ENCODE peak calls at places on chromosomes 4 and X, in ten cellular contexts. One of them, this sample, is unnamed.

GRCh38 chr4:155392486-155393184 is 15.9 kb upstream of the MAP9 start:
- DNase-seq in heart left ventricle: no peak
- DNase-seq in ovary: no peak
- DNase-seq in endothelial cell of umbilical vein: no peak
- DNase-seq in HCT116: peak; percentile 61
- DNase-seq in K562: no peak
- DNase-seq in suprapubic skin: no peak
- DNase-seq in IMR-90: peak; percentile 84
- DNase-seq in Peyer's patch: no peak
- DNase-seq in stomach: no peak
- DNase-seq in this sample: no peak

GRCh38 chr4:93467484-93468155 is 360.9 kb upstream of the ATOH1 start:
- DNase-seq in heart left ventricle: no peak
- DNase-seq in ovary: no peak
- DNase-seq in endothelial cell of umbilical vein: no peak
- DNase-seq in HCT116: no peak
- DNase-seq in K562: no peak
- DNase-seq in suprapubic skin: no peak
- DNase-seq in IMR-90: no peak
- DNase-seq in Peyer's patch: no peak
- DNase-seq in stomach: no peak
- DNase-seq in this sample: no peak

GRCh38 chr4:154485127-154485773 is 6.3 kb downstream of the DCHS2 start:
- DNase-seq in heart left ventricle: no peak
- DNase-seq in ovary: no peak
- DNase-seq in endothelial cell of umbilical vein: no peak
- DNase-seq in HCT116: no peak
- DNase-seq in K562: peak; percentile 45
- DNase-seq in suprapubic skin: no peak
- DNase-seq in IMR-90: no peak
- DNase-seq in Peyer's patch: no peak
- DNase-seq in stomach: no peak
- DNase-seq in this sample: no peak

GRCh38 chr4:93788712-93789111 is 39.8 kb upstream of the ATOH1 start:
- DNase-seq in heart left ventricle: no peak
- DNase-seq in ovary: no peak
- DNase-seq in endothelial cell of umbilical vein: peak; percentile 22
- DNase-seq in HCT116: peak; percentile 43
- DNase-seq in K562: peak; percentile 8
- DNase-seq in suprapubic skin: no peak
- DNase-seq in IMR-90: peak; percentile 10
- DNase-seq in Peyer's patch: no peak
- DNase-seq in stomach: no peak
- DNase-seq in this sample: no peak

GRCh38 chr4:108484187-108484586 is 136.2 kb upstream of the RPL34 start:
- DNase-seq in heart left ventricle: no peak
- DNase-seq in ovary: no peak
- DNase-seq in endothelial cell of umbilical vein: no peak
- DNase-seq in HCT116: no peak
- DNase-seq in K562: no peak
- DNase-seq in suprapubic skin: no peak
- DNase-seq in IMR-90: no peak
- DNase-seq in Peyer's patch: no peak
- DNase-seq in stomach: no peak
- DNase-seq in this sample: no peak

GRCh38 chrX:132614297-132614696 is 125.5 kb upstream of the MBNL3 start:
- DNase-seq in heart left ventricle: no peak
- DNase-seq in ovary: no peak
- DNase-seq in endothelial cell of umbilical vein: no peak
- DNase-seq in HCT116: no peak
- DNase-seq in K562: peak; percentile 3
- DNase-seq in suprapubic skin: no peak
- DNase-seq in IMR-90: no peak
- DNase-seq in Peyer's patch: no peak
- DNase-seq in stomach: no peak
- DNase-seq in this sample: no peak

GRCh38 chrX:57918750-57919436 is 8.6 kb upstream of the ZXDA start:
- DNase-seq in heart left ventricle: no peak
- DNase-seq in ovary: no peak
- DNase-seq in endothelial cell of umbilical vein: peak; percentile 30
- DNase-seq in HCT116: peak; percentile 26
- DNase-seq in K562: peak; percentile 22
- DNase-seq in suprapubic skin: no peak
- DNase-seq in IMR-90: peak; percentile 17
- DNase-seq in Peyer's patch: no peak
- DNase-seq in stomach: peak; percentile 32
- DNase-seq in this sample: peak; percentile 70

GRCh38 chrX:24870143-24870542 is 145.6 kb downstream of the ARX start:
- DNase-seq in heart left ventricle: no peak
- DNase-seq in ovary: no peak
- DNase-seq in endothelial cell of umbilical vein: no peak
- DNase-seq in HCT116: no peak
- DNase-seq in K562: no peak
- DNase-seq in suprapubic skin: no peak
- DNase-seq in IMR-90: peak; percentile 67
- DNase-seq in Peyer's patch: no peak
- DNase-seq in stomach: no peak
- DNase-seq in this sample: no peak

GRCh38 chr4:99612281-99612680 is 37.7 kb downstream of the MTTP start:
- DNase-seq in heart left ventricle: no peak
- DNase-seq in ovary: no peak
- DNase-seq in endothelial cell of umbilical vein: no peak
- DNase-seq in HCT116: no peak
- DNase-seq in K562: no peak
- DNase-seq in suprapubic skin: no peak
- DNase-seq in IMR-90: no peak
- DNase-seq in Peyer's patch: no peak
- DNase-seq in stomach: no peak
- DNase-seq in this sample: no peak

GRCh38 chr4:22428441-22428840 is 87.4 kb downstream of the ADGRA3 start:
- DNase-seq in heart left ventricle: no peak
- DNase-seq in ovary: no peak
- DNase-seq in endothelial cell of umbilical vein: no peak
- DNase-seq in HCT116: no peak
- DNase-seq in K562: no peak
- DNase-seq in suprapubic skin: no peak
- DNase-seq in IMR-90: no peak
- DNase-seq in Peyer's patch: no peak
- DNase-seq in stomach: no peak
- DNase-seq in this sample: no peak

GRCh38 chr4:15434086-15434485 is 6.3 kb downstream of the C1QTNF7 start:
- DNase-seq in heart left ventricle: no peak
- DNase-seq in ovary: no peak
- DNase-seq in endothelial cell of umbilical vein: no peak
- DNase-seq in HCT116: no peak
- DNase-seq in K562: no peak
- DNase-seq in suprapubic skin: no peak
- DNase-seq in IMR-90: no peak
- DNase-seq in Peyer's patch: no peak
- DNase-seq in stomach: no peak
- DNase-seq in this sample: no peak

DNA sequence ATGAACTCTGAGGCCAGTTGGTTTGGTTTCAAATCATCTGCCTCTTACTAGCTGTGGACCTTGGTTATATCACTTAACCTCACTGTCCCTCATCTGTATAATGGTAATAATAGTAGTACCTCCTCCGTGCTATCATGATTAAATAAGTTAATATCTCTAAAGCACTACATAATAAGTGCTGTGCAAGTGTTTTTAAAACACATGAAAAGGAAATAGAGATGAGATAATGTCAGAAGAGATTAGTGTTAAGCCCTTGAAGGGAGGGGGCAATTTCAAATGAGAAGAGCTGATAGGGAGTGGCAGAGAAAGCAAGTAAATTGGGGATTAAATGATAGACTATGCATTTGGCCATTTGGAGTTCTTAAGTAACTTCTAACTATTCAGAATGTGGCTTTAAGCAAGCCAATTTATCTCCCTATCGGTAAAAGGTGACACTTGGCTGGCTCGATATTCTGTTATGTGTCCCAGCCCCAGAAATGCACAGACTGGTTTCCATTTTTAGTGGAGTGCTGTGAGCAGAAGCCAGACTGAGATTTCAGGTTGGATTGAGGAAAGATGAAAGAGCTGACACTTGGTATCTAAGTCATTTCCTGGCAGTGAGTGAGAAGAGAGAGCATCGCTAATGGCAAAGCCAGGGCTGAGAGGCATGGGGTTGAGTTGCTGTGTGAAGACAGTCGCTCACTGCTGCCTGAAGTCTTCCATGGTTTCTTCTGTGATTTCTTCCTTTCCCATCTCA is 109.6 kb upstream of the LIMCH1 start:
- DNase-seq in heart left ventricle: no peak
- DNase-seq in ovary: no peak
- DNase-seq in endothelial cell of umbilical vein: peak; percentile 50
- DNase-seq in HCT116: no peak
- DNase-seq in K562: no peak
- DNase-seq in suprapubic skin: no peak
- DNase-seq in IMR-90: no peak
- DNase-seq in Peyer's patch: no peak
- DNase-seq in stomach: no peak
- DNase-seq in this sample: no peak
- H3K4me1 ChIP-seq in heart left ventricle: peaks cover 5% of the 10 kb centered on the region
- H3K4me1 ChIP-seq in ovary: no peaks in the 10 kb centered on the region
- H3K4me1 ChIP-seq in endothelial cell of umbilical vein: peaks cover 40% of the 10 kb centered on the region
- H3K4me1 ChIP-seq in HCT116: no peaks in the 10 kb centered on the region
- H3K4me1 ChIP-seq in K562: no peaks in the 10 kb centered on the region
- H3K4me1 ChIP-seq in suprapubic skin: peaks cover 11% of the 10 kb centered on the region
- H3K4me1 ChIP-seq in IMR-90: peaks cover 4% of the 10 kb centered on the region
- H3K4me1 ChIP-seq in Peyer's patch: no peaks in the 10 kb centered on the region
- H3K4me1 ChIP-seq in stomach: peaks cover 31% of the 10 kb centered on the region
- H3K4me1 ChIP-seq in this sample: peaks cover 24% of the 10 kb centered on the region

GRCh38 chrX:134688181-134688580 is 29.9 kb upstream of the PLAC1 start:
- DNase-seq in heart left ventricle: no peak
- DNase-seq in ovary: no peak
- DNase-seq in endothelial cell of umbilical vein: no peak
- DNase-seq in HCT116: no peak
- DNase-seq in K562: no peak
- DNase-seq in suprapubic skin: no peak
- DNase-seq in IMR-90: no peak
- DNase-seq in Peyer's patch: no peak
- DNase-seq in stomach: no peak
- DNase-seq in this sample: no peak
- H3K27ac ChIP-seq in heart left ventricle: no peak overlapping the region
- H3K27ac ChIP-seq in ovary: no peak overlapping the region
- H3K27ac ChIP-seq in endothelial cell of umbilical vein: no peak overlapping the region
- H3K27ac ChIP-seq in HCT116: no peak overlapping the region
- H3K27ac ChIP-seq in K562: no peak overlapping the region
- H3K27ac ChIP-seq in suprapubic skin: no peak overlapping the region
- H3K27ac ChIP-seq in IMR-90: no peak overlapping the region
- H3K27ac ChIP-seq in Peyer's patch: no peak overlapping the region
- H3K27ac ChIP-seq in stomach: no peak overlapping the region
- H3K27ac ChIP-seq in this sample: no peak overlapping the region

GRCh38 chr4:55547918-55548317 is 1.2 kb upstream of the CLOCK start:
- DNase-seq in heart left ventricle: no peak
- DNase-seq in ovary: no peak
- DNase-seq in endothelial cell of umbilical vein: no peak
- DNase-seq in HCT116: no peak
- DNase-seq in K562: no peak
- DNase-seq in suprapubic skin: no peak
- DNase-seq in IMR-90: no peak
- DNase-seq in Peyer's patch: no peak
- DNase-seq in stomach: no peak
- DNase-seq in this sample: no peak

GRCh38 chr4:55547461-55547770 is 707 bp upstream of the CLOCK start:
- DNase-seq in heart left ventricle: peak; percentile 70
- DNase-seq in ovary: peak; percentile 69
- DNase-seq in endothelial cell of umbilical vein: no peak
- DNase-seq in HCT116: no peak
- DNase-seq in K562: no peak
- DNase-seq in suprapubic skin: no peak
- DNase-seq in IMR-90: no peak
- DNase-seq in Peyer's patch: no peak
- DNase-seq in stomach: no peak
- DNase-seq in this sample: no peak

GRCh38 chr4:55545133-55545532 is 1.6 kb downstream of the CLOCK start:
- DNase-seq in heart left ventricle: no peak
- DNase-seq in ovary: no peak
- DNase-seq in endothelial cell of umbilical vein: peak; percentile 44
- DNase-seq in HCT116: peak; percentile 28
- DNase-seq in K562: peak; percentile 49
- DNase-seq in suprapubic skin: no peak
- DNase-seq in IMR-90: peak; percentile 28
- DNase-seq in Peyer's patch: no peak
- DNase-seq in stomach: no peak
- DNase-seq in this sample: no peak

GRCh38 chr4:55545681-55546632 is 752 bp downstream of the CLOCK start:
- DNase-seq in heart left ventricle: peak; percentile 91
- DNase-seq in ovary: peak; percentile 87
- DNase-seq in endothelial cell of umbilical vein: peak; percentile 67
- DNase-seq in HCT116: peak; percentile 34
- DNase-seq in K562: peak; percentile 84
- DNase-seq in suprapubic skin: peak; percentile 86
- DNase-seq in IMR-90: peak; percentile 62
- DNase-seq in Peyer's patch: peak; percentile 64
- DNase-seq in stomach: peak; percentile 83
- DNase-seq in this sample: peak; percentile 78

DNA sequence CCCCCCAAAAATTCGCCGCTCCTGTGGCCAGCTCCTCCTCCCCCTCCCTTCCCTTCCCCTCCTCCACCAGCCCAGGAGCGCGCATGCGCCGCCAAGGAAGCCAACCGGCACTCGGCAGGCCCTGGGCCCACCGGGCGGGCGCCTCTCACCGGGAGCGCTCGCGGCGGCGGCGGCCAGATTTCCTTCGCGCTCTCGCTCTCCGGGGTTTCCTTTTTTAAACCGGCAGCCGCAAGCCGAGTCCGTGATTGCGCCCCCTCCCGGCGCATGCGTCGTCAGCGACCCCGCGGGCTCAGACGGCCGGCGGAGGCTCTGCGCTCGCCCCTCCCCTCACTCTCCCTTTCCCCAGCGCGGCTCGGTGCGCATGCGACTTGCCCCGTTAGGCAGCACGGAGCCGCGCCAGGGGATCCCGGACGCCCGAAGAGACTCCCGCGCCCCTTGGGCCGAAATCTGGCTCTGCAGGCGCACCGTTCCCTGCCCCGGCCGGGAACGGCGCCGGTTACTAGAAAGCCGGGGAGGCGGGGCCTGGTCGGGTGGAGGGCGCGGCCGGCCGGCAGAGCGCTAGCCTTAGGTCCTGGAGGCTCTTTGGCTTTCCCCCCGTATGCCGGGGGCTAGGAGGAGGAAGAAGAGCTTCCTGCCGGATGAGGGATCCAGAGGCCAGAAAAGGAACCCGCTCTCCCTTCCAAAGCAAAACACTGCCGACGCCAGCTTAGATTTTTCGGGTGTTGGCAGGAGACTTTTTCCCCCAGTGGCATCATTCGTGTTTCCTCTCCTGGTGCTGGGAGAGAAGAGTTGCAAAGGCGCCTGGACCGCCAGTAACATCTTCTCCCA is at the start of gene CLOCK:
- DNase-seq in heart left ventricle: peak; percentile 95
- DNase-seq in ovary: peak; percentile 93
- DNase-seq in endothelial cell of umbilical vein: peak; percentile 89
- DNase-seq in HCT116: peak; percentile 68
- DNase-seq in K562: peak; percentile 91
- DNase-seq in suprapubic skin: peak; percentile 93
- DNase-seq in IMR-90: peak; percentile 85
- DNase-seq in Peyer's patch: peak; percentile 77
- DNase-seq in stomach: peak; percentile 84
- DNase-seq in this sample: peak; percentile 91
- TF ChIP-seq POLR2A in heart left ventricle: peak; percentile 75
- TF ChIP-seq POLR2A in ovary: peak; percentile 58
- TF ChIP-seq POLR2A in endothelial cell of umbilical vein: peak; percentile 44
- TF ChIP-seq POLR2A in HCT116: peak; percentile 47
- TF ChIP-seq POLR2A in K562: peak; percentile 72
- TF ChIP-seq POLR2A in suprapubic skin: peak; percentile 42
- TF ChIP-seq POLR2A in IMR-90: peak; percentile 54
- TF ChIP-seq POLR2A in Peyer's patch: peak; percentile 54
- TF ChIP-seq POLR2A in stomach: no peak
- TF ChIP-seq POLR2A in this sample: peak; percentile 73

GRCh38 chr4:53477666-53478065 is 100.2 kb downstream of the FIP1L1 start:
- DNase-seq in heart left ventricle: no peak
- DNase-seq in ovary: no peak
- DNase-seq in endothelial cell of umbilical vein: no peak
- DNase-seq in HCT116: no peak
- DNase-seq in K562: no peak
- DNase-seq in suprapubic skin: no peak
- DNase-seq in IMR-90: peak; percentile 28
- DNase-seq in Peyer's patch: no peak
- DNase-seq in stomach: no peak
- DNase-seq in this sample: no peak
- H3K4me1 ChIP-seq in heart left ventricle: no peaks in the 10 kb centered on the region
- H3K4me1 ChIP-seq in ovary: peaks cover 3% of the 10 kb centered on the region
- H3K4me1 ChIP-seq in endothelial cell of umbilical vein: no peaks in the 10 kb centered on the region
- H3K4me1 ChIP-seq in HCT116: no peaks in the 10 kb centered on the region
- H3K4me1 ChIP-seq in K562: no peaks in the 10 kb centered on the region
- H3K4me1 ChIP-seq in suprapubic skin: peaks cover 9% of the 10 kb centered on the region
- H3K4me1 ChIP-seq in IMR-90: peaks cover 22% of the 10 kb centered on the region
- H3K4me1 ChIP-seq in Peyer's patch: no peaks in the 10 kb centered on the region
- H3K4me1 ChIP-seq in stomach: no peaks in the 10 kb centered on the region
- H3K4me1 ChIP-seq in this sample: peaks cover 3% of the 10 kb centered on the region

This sample was measured in body of pancreas.